ENCODE peak calls at places on chromosomes 11 and 22, in seven cellular contexts. I is GM23338, C is uterus, V is A549, Z is left ventricle myocardium inferior, U is upper lobe of right lung, E is esophagus squamous epithelium. K is an unnamed sample.

GRCh38 chr11:34439521-34440258 is 956 bp downstream of the CAT start:
- DNase-seq in I (no peak), C (no peak), V (no peak), Z (no peak), U (no peak), E (no peak), K (no peak)

GRCh38 chr22:24965822-24966626 is 13.5 kb downstream of the KIAA1671 start:
- DNase-seq in I (no peak), C (no peak), V (no peak), Z (no peak), U (peak; percentile 86), E (no peak), K (peak; percentile 41)

GRCh38 chr11:119684361-119685072 is 44.5 kb downstream of the NECTIN1 start:
- DNase-seq in I (no peak), C (no peak), V (peak; percentile 13), Z (no peak), U (no peak), E (no peak), K (no peak)

GRCh38 chr22:47443836-47444745 is 681.6 kb downstream of the TBC1D22A start:
- DNase-seq in I (no peak), C (no peak), V (no peak), Z (no peak), U (no peak), E (no peak), K (no peak)

GRCh38 chr22:46053563-46054090 is 76.7 kb upstream of the WNT7B start:
- DNase-seq in I (no peak), C (peak; percentile 79), V (peak; percentile 69), Z (peak; percentile 82), U (peak; percentile 92), E (no peak), K (peak; percentile 78)

GRCh38 chr11:20029193-20029592 is 131.1 kb downstream of the DBX1 start:
- DNase-seq in I (no peak), C (no peak), V (no peak), Z (no peak), U (no peak), E (no peak), K (no peak)

GRCh38 chr22:41899992-41900651 is 14.8 kb downstream of the SHISA8 start:
- DNase-seq in I (no peak), C (no peak), V (no peak), Z (peak; percentile 53), U (no peak), E (no peak), K (peak; percentile 79)

GRCh38 chr11:56706486-56706885 is 7.6 kb downstream of the OR9G1 start:
- DNase-seq in I (no peak), C (no peak), V (no peak), Z (no peak), U (no peak), E (no peak), K (no peak)

GRCh38 chr22:49900441-49901230 is 17.6 kb downstream of the ALG12 start:
- DNase-seq in I (no peak), C (no peak), V (no peak), Z (no peak), U (peak; percentile 33), E (no peak), K (peak; percentile 35)

GRCh38 chr11:63490551-63491239 is at the start of gene PLAAT5:
- DNase-seq in I (peak; percentile 81), C (peak; percentile 52), V (no peak), Z (peak; percentile 35), U (peak; percentile 79), E (no peak), K (peak; percentile 49)

GRCh38 chr11:1983601-1983961 is 14.1 kb downstream of the H19 start:
- DNase-seq in I (no peak), C (no peak), V (no peak), Z (no peak), U (no peak), E (no peak), K (no peak)

GRCh38 chr11:1852885-1853284 is at the start of gene LSP1:
- DNase-seq in I (no peak), C (no peak), V (no peak), Z (no peak), U (peak; percentile 80), E (peak; percentile 59), K (peak; percentile 55)

GRCh38 chr11:45982656-45983470 is 60.4 kb downstream of the LARGE2 start:
- DNase-seq in I (peak; percentile 90), C (peak; percentile 60), V (no peak), Z (peak; percentile 18), U (no peak), E (no peak), K (peak; percentile 24)

GRCh38 chr22:36986242-36986821 is 32.9 kb downstream of the TST start:
- DNase-seq in I (peak; percentile 63), C (no peak), V (no peak), Z (no peak), U (no peak), E (no peak), K (no peak)

GRCh38 chr22:22074634-22075381 is 92.2 kb upstream of the TOP3B start:
- DNase-seq in I (no peak), C (no peak), V (no peak), Z (no peak), U (no peak), E (no peak), K (no peak)

GRCh38 chr11:66607126-66607834 is 9.2 kb upstream of the RBM14 start:
- DNase-seq in I (no peak), C (peak; percentile 74), V (no peak), Z (peak; percentile 51), U (no peak), E (no peak), K (peak; percentile 83)

GRCh38 chr11:15035283-15035682 is 38.1 kb upstream of the CALCB start:
- DNase-seq in I (peak; percentile 76), C (no peak), V (no peak), Z (no peak), U (no peak), E (no peak), K (no peak)

GRCh38 chr11:12117200-12117995 is 7.0 kb downstream of the MICAL2 start:
- DNase-seq in I (no peak), C (peak; percentile 59), V (no peak), Z (no peak), U (no peak), E (no peak), K (no peak)

GRCh38 chr11:102497061-102497460 is 33.5 kb downstream of the MMP7 start:
- DNase-seq in I (no peak), C (no peak), V (no peak), Z (no peak), U (no peak), E (no peak), K (no peak)

GRCh38 chr11:70661763-70662501 is 263.6 kb downstream of the CTTN start:
- DNase-seq in I (peak; percentile 85), C (no peak), V (no peak), Z (no peak), U (no peak), E (no peak), K (no peak)

GRCh38 chr11:44171518-44171917 is 76.0 kb downstream of the EXT2 start:
- DNase-seq in I (peak; percentile 32), C (no peak), V (no peak), Z (no peak), U (no peak), E (no peak), K (no peak)

GRCh38 chr22:40196628-40197027 is 18.9 kb downstream of the TNRC6B start:
- DNase-seq in I (no peak), C (no peak), V (peak; percentile 6), Z (no peak), U (no peak), E (no peak), K (no peak)

DNA sequence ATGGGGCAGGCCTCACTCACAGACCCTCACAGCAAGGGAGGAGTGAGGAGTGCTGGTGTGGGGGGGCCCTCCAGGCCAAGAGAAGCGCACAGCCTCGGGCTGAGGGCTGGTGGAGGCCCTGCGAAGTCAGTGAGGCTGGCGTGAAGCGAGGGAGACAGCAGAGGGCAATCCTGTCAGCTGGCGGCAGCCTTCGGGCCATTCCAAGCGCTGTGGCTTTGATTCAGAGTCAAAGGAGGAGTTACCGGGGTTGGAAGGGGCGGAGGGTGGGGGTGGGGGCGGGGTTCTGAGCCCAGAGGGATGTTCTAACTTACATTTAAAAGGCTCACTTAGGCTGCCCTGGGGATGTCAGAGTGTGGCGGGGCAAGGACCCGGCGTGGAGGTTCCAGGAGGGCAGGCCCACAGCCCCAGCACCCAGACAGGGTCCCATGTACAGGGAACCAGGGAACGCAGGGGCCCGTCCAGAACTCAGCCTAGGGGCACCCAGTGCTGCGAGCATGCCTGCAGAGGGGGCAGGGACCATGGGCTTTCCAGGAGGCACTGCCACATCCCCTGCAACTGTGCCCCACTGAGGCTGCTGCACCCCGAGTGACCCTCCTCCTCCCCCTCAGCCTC is 39.5 kb upstream of the TTLL12 start:
- DNase-seq in I (peak; percentile 87), C (no peak), V (no peak), Z (no peak), U (no peak), E (no peak), K (no peak)
- H3K27ac ChIP-seq in I (no peak overlapping the region), C (no peak overlapping the region), V (no peak overlapping the region), Z (no peak overlapping the region), U (no peak overlapping the region), E (no peak overlapping the region), K (no peak overlapping the region)

GRCh38 chr22:38941488-38941987 is 15.9 kb upstream of the APOBEC3A start:
- DNase-seq in I (no peak), C (no peak), V (no peak), Z (no peak), U (peak; percentile 80), E (no peak), K (no peak)
- H3K4me3 ChIP-seq in I (no peak overlapping the region), C (no peak overlapping the region), V (no peak overlapping the region), Z (no peak overlapping the region), U (no peak overlapping the region), E (no peak overlapping the region), K (no peak overlapping the region)

DNA sequence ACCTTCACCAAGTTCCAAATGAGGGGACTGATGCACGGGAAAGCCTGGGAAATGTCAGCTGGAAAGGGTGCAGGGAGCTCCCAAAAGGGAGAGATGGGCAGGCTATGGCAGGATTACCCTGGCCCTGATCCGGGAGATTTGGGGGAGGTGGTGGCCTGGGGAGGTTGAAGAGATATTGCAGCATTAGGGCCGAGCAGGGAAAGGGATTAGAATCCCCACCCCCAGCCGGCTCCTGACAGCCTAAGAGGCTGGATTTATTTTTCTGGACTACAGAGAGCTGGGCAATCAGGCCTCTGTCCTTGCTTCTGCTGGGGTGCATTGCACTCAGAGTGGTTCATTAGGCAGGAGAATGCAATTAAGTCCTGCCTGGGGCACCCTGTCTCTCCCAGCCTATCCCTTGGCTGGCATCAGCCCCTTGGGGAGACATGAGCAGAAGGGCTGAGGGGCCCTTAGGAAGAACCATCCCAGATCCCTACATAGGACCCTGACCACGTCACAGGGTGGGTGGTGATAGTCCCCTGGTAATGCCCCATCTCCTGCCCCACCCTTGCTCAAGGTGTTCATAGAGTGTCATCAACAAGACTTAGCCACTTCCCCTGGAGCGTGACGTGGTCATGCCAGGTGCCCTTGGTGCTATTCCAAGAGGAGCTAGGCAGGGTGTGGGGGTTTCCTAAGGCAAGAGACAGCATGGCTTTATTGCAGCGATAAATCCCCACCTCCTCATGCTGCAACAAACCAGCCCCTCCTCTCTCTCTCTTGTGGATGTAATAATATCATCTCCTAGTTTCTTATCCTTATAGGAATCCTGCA is 38.3 kb upstream of the KLHL35 start:
- DNase-seq in I (no peak), C (no peak), V (no peak), Z (no peak), U (no peak), E (no peak), K (no peak)
- H3K27ac ChIP-seq in I (no peak overlapping the region), C (no peak overlapping the region), V (no peak overlapping the region), Z (no peak overlapping the region), U (no peak overlapping the region), E (no peak overlapping the region), K (no peak overlapping the region)

GRCh38 chr11:93845181-93846092 is 5.0 kb downstream of the VSTM5 start:
- DNase-seq in I (no peak), C (no peak), V (no peak), Z (no peak), U (no peak), E (no peak), K (no peak)
- H3K4me3 ChIP-seq in I (no peak overlapping the region), C (no peak overlapping the region), V (no peak overlapping the region), Z (no peak overlapping the region), U (no peak overlapping the region), E (no peak overlapping the region), K (no peak overlapping the region)

K was measured in psoas muscle.